ENCODE peak calls at places on chromosomes 1 and 21, in four cellular contexts. Y is neural progenitor cell, Z is right lobe of liver, P is Karpas-422. L is an unnamed sample.

GRCh38 chr1:159914252-159915018 is 10.9 kb downstream of the TAGLN2 start:
- DNase-seq in Y (no peak), Z (no peak), P (no peak), L (peak; percentile 57)

GRCh38 chr1:115545791-115546733 is 95.7 kb upstream of the VANGL1 start:
- DNase-seq in Y (peak; percentile 65), Z (no peak), P (no peak), L (no peak)

GRCh38 chr1:236494586-236495207 is 29.1 kb upstream of the LGALS8 start:
- DNase-seq in Y (no peak), Z (no peak), P (no peak), L (no peak)

GRCh38 chr1:206062464-206062863 is 9.5 kb downstream of the RHEX start:
- DNase-seq in Y (no peak), Z (no peak), P (no peak), L (no peak)

GRCh38 chr1:53126495-53126894 is 15.9 kb downstream of the SLC1A7 start:
- DNase-seq in Y (no peak), Z (peak; percentile 15), P (no peak), L (peak; percentile 12)

GRCh38 chr1:184959626-184960025 is 14.7 kb downstream of the NIBAN1 start:
- DNase-seq in Y (no peak), Z (no peak), P (no peak), L (no peak)

GRCh38 chr1:47440052-47440848 is 2.4 kb downstream of the FOXD2 start:
- DNase-seq in Y (no peak), Z (no peak), P (no peak), L (no peak)

GRCh38 chr21:44530903-44531605 is 8.9 kb downstream of the KRTAP10-1 start:
- DNase-seq in Y (no peak), Z (no peak), P (no peak), L (peak; percentile 41)

GRCh38 chr1:219185486-219186117 is 11.9 kb downstream of the LYPLAL1 start:
- DNase-seq in Y (no peak), Z (no peak), P (peak; percentile 60), L (no peak)

GRCh38 chr1:8712413-8713229 is 104.8 kb downstream of the RERE start:
- DNase-seq in Y (peak; percentile 42), Z (no peak), P (no peak), L (no peak)

GRCh38 chr1:84936116-84936810 is 43.3 kb upstream of the LPAR3 start:
- DNase-seq in Y (peak; percentile 80), Z (no peak), P (peak; percentile 78), L (no peak)

GRCh38 chr21:41933259-41934079 is 20.3 kb downstream of the C2CD2 start:
- DNase-seq in Y (no peak), Z (no peak), P (no peak), L (no peak)

GRCh38 chr1:201375169-201375568 is 2.3 kb downstream of the TNNT2 start:
- DNase-seq in Y (peak; percentile 30), Z (no peak), P (peak; percentile 47), L (no peak)

GRCh38 chr1:180586671-180587155 is 27.9 kb downstream of the OVAAL start:
- DNase-seq in Y (no peak), Z (no peak), P (no peak), L (no peak)

GRCh38 chr1:81708239-81708638 is 92.5 kb upstream of the ADGRL2 start:
- DNase-seq in Y (no peak), Z (no peak), P (no peak), L (no peak)

GRCh38 chr1:2137257-2138121 is 57.1 kb downstream of the FAAP20 start:
- DNase-seq in Y (no peak), Z (peak; percentile 42), P (no peak), L (peak; percentile 86)

GRCh38 chr21:15793547-15794235 is 63.9 kb downstream of the USP25 start:
- DNase-seq in Y (no peak), Z (no peak), P (no peak), L (no peak)

GRCh38 chr1:204565617-204566582 is 49.7 kb downstream of the MDM4 start:
- DNase-seq in Y (peak; percentile 83), Z (no peak), P (peak; percentile 91), L (no peak)

GRCh38 chr21:29436143-29436542 is 137.4 kb downstream of the BACH1 start:
- DNase-seq in Y (no peak), Z (no peak), P (no peak), L (no peak)

GRCh38 chr1:167344112-167344511 is 123.4 kb downstream of the POU2F1 start:
- DNase-seq in Y (no peak), Z (no peak), P (no peak), L (no peak)

DNA sequence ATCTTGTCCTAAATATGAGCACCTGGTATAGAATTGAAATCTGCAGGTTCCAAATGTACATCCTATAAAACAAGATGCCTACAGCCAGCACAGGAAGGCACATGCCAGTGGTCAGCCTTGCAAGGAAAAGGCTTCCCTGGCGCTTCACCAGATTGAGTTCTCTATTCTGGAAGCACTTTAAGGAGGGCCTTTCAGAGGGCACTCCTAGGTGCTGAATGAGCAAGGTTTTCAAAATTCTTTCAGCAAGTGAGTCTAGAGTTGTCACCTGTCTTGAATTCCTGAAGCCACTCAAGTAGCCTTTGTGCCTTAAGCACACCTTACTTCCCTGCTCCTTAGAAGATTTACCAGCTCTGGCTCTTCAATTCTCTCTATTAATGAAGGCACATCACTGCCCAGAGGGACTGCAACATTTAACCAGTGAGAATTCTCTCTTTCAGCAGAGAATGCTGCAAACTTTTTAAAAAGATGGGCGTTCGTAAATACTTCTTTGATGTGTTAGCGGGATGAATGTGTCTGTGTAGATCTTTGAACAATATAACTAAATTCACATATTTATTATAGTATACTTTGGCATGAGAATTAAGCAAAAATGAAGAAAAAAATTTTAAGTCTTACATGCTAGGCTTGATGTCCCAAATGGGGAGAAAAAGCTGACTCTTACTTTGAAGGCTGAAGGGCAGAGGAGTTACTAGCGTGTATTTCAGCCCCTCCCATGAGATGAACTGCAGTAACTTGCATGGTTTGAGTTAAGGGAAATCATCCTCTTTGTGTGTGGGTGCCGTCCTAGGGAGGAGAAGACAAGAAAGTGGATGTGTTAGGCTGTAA is 162.0 kb downstream of the NTPCR start:
- DNase-seq in Y (no peak), Z (no peak), P (no peak), L (no peak)
- H3K4me3 ChIP-seq in Y (no peak overlapping the region), Z (no peak overlapping the region), P (no peak overlapping the region), L (no peak overlapping the region)

GRCh38 chr1:197674286-197674685 is 101.0 kb downstream of the DENND1B start:
- DNase-seq in Y (peak; percentile 77), Z (no peak), P (no peak), L (no peak)

GRCh38 chr1:197672347-197672746 is 102.9 kb downstream of the DENND1B start:
- DNase-seq in Y (no peak), Z (no peak), P (no peak), L (no peak)

GRCh38 chr1:197677752-197678295 is 97.5 kb downstream of the DENND1B start:
- DNase-seq in Y (peak; percentile 11), Z (no peak), P (no peak), L (no peak)

GRCh38 chr1:197677313-197677712 is 98.0 kb downstream of the DENND1B start:
- DNase-seq in Y (no peak), Z (no peak), P (no peak), L (no peak)

DNA sequence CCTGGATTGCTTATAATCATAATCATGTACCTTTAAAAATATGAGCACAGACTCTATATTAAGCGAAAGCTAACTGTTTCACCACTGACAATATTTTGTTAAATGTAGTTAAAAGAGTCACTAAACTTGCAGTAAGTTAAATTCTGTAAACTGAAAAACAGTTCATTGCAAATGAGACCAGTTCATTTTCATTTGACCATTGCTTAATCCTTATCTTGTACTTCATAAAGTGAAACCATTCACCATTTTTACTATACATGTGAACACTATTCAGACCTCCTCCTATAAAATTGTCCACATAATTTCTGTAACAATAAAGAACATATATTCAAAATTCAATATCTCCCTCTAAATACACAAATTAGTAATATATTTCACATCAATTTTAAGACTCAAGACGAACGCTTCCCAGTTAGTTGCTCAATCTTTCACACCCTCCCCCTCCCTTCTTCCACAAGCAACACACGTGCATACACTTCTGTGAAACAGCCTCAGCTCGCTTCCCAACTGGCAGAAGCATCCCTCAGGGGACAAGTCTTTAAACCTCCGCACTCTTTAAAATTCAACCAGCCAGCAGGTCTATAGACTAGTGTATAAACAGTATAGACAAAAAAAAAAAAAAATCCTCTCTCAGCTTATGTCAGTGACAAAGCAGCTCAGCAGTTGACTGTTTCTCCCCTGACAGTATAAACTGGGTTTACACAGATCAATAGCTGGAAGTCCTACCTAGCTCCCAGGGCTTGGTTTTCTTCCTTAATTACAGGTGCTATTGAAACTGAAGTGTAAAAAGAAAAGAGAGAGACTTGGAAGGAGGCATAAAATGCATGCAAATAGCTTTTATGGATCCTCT is 99.6 kb downstream of the DENND1B start:
- DNase-seq in Y (peak; percentile 29), Z (no peak), P (peak; percentile 49), L (no peak)
- H3K4me3 ChIP-seq in Y (peak overlapping the region; percentile 14), Z (peak overlapping the region; percentile 49), P (peak overlapping the region; percentile 51), L (peak overlapping the region; percentile 38)

GRCh38 chr1:14925336-14926136 is 228.0 kb upstream of the TMEM51 start:
- DNase-seq in Y (no peak), Z (no peak), P (no peak), L (no peak)

GRCh38 chr1:14923400-14924011 is 230.0 kb upstream of the TMEM51 start:
- DNase-seq in Y (no peak), Z (no peak), P (no peak), L (no peak)

GRCh38 chr1:14924012-14924452 is 229.5 kb upstream of the TMEM51 start:
- DNase-seq in Y (peak; percentile 88), Z (peak; percentile 74), P (no peak), L (peak; percentile 91)

GRCh38 chr1:14926214-14926613 is 227.3 kb upstream of the TMEM51 start:
- DNase-seq in Y (no peak), Z (no peak), P (no peak), L (no peak)

DNA sequence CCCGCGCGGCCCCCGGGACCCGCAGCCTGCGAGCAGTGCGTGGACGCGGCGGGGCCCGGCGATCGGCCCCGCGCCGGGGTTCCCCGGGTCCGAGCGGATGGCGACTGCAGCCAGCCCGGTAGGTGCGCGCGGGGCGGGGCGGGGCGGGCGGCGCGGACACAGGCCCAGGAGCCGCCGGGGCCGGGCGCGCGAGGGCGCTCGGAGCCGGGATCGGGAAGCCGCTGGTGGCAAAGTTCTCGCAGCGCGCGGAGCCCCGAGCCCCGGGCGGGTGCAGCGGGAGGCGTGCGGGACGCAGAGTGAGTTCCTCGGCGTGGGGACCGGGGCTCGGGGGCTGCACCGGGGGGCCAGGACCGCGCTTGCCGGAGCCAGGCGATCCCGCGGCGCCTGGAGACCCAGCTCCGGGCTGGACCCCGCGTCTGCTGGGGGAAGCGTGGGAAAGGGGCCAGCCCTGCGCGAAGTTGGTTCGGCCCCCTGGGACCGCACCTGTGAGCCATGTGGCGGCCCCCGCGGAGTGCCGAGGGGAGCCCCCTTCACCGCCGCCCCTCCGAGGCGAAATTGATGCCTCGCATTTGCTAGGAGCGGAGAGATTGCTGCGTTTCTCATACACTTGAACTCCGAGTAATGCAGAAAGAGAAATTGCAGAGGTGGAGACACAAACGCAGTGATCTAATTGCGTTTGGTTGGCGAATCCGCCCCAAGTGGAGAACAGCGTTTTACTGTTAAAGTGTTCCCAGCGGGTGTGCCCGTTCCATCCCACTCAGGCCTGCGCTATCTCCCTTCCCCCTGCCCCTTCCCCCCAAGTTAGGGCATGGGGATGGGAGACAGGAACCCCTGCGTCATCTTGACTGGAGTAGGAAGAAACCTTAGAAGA is 228.9 kb upstream of the TMEM51 start:
- DNase-seq in Y (peak; percentile 65), Z (peak; percentile 65), P (no peak), L (peak; percentile 84)
- H3K4me3 ChIP-seq in Y (peak overlapping the region; percentile 62), Z (peak overlapping the region; percentile 57), P (no peak overlapping the region), L (peak overlapping the region; percentile 73)

GRCh38 chr1:239997160-239997514 is 94.5 kb upstream of the FMN2 start:
- DNase-seq in Y (no peak), Z (no peak), P (no peak), L (no peak)

GRCh38 chr1:239998312-239998649 is 93.4 kb upstream of the FMN2 start:
- DNase-seq in Y (no peak), Z (no peak), P (no peak), L (no peak)

GRCh38 chr1:239999170-239999569 is 92.5 kb upstream of the FMN2 start:
- DNase-seq in Y (no peak), Z (no peak), P (no peak), L (no peak)

GRCh38 chr1:239995281-239995680 is 96.4 kb upstream of the FMN2 start:
- DNase-seq in Y (peak; percentile 25), Z (no peak), P (no peak), L (no peak)

GRCh38 chr1:239997515-239998311 is 94.0 kb upstream of the FMN2 start:
- DNase-seq in Y (peak; percentile 83), Z (no peak), P (no peak), L (no peak)
- H3K4me3 ChIP-seq in Y (peak overlapping the region; percentile 66), Z (peak overlapping the region; percentile 13), P (no peak overlapping the region), L (peak overlapping the region; percentile 10)